ENCODE peak calls at places on chromosome 4, in nine cellular contexts. K is suprapubic skin, I is prostate gland, Y is esophagus muscularis mucosa, A is Panc1, H is transverse colon, E is SK-N-SH, O is spleen, Z is HCT116. M is an unnamed sample. For H3K4me1, the result is how much of the 10 kb centered on the place peaks cover.

GRCh38 chr4:38489924-38490639 is 173.9 kb upstream of the KLF3 start:
- DNase-seq in K (no peak), I (peak), Y (peak), A (no peak), H (peak), E (no peak), O (no peak), Z (no peak), M (peak)

GRCh38 chr4:168884251-168885124 is 125.6 kb downstream of the CBR4 start:
- DNase-seq in K (no peak), I (no peak), Y (no peak), A (no peak), H (no peak), E (no peak), O (no peak), Z (no peak), M (no peak)

GRCh38 chr4:36385951-36386561 is 104.6 kb downstream of the DTHD1 start:
- DNase-seq in K (no peak), I (no peak), Y (no peak), A (no peak), H (peak), E (no peak), O (no peak), Z (no peak), M (no peak)

GRCh38 chr4:140427104-140427918 is at the start of gene CLGN:
- DNase-seq in K (no peak), I (peak), Y (no peak), A (peak), H (peak), E (peak), O (peak), Z (peak), M (peak)

GRCh38 chr4:133775881-133776280 is 425.7 kb downstream of the PABPC4L start:
- DNase-seq in K (no peak), I (no peak), Y (no peak), A (no peak), H (no peak), E (no peak), O (no peak), Z (no peak), M (no peak)

GRCh38 chr4:165909947-165910346 is 36.9 kb downstream of the TLL1 start:
- DNase-seq in K (no peak), I (no peak), Y (no peak), A (no peak), H (no peak), E (no peak), O (no peak), Z (no peak), M (no peak)

GRCh38 chr4:22932326-22932725 is 239.6 kb downstream of the GBA3 start:
- DNase-seq in K (no peak), I (no peak), Y (no peak), A (no peak), H (peak), E (no peak), O (no peak), Z (no peak), M (no peak)

GRCh38 chr4:87848622-87849351 is 16.0 kb downstream of the MEPE start:
- DNase-seq in K (no peak), I (peak), Y (no peak), A (no peak), H (peak), E (peak), O (no peak), Z (peak), M (peak)

GRCh38 chr4:42501624-42502401 is 104.5 kb downstream of the SHISA3 start:
- DNase-seq in K (no peak), I (no peak), Y (no peak), A (no peak), H (no peak), E (no peak), O (no peak), Z (no peak), M (no peak)

GRCh38 chr4:129783596-129783995 is 687.6 kb downstream of the C4orf33 start:
- DNase-seq in K (no peak), I (no peak), Y (no peak), A (no peak), H (no peak), E (no peak), O (no peak), Z (no peak), M (no peak)

GRCh38 chr4:82360298-82361177 is 13.3 kb downstream of the HNRNPD start:
- DNase-seq in K (no peak), I (no peak), Y (no peak), A (no peak), H (no peak), E (peak), O (no peak), Z (no peak), M (no peak)

GRCh38 chr4:56767567-56767966 is 53.9 kb downstream of the SPINK2 start:
- DNase-seq in K (no peak), I (no peak), Y (no peak), A (no peak), H (no peak), E (no peak), O (no peak), Z (no peak), M (no peak)

GRCh38 chr4:47017081-47017480 is 14.3 kb upstream of the GABRB1 start:
- DNase-seq in K (no peak), I (no peak), Y (no peak), A (peak), H (no peak), E (no peak), O (no peak), Z (no peak), M (no peak)

GRCh38 chr4:41169256-41169655 is 45.1 kb downstream of the APBB2 start:
- DNase-seq in K (no peak), I (no peak), Y (no peak), A (no peak), H (no peak), E (no peak), O (no peak), Z (no peak), M (no peak)

GRCh38 chr4:22910200-22910599 is 217.5 kb downstream of the GBA3 start:
- DNase-seq in K (no peak), I (no peak), Y (no peak), A (no peak), H (no peak), E (no peak), O (no peak), Z (no peak), M (no peak)

GRCh38 chr4:115334736-115335411 is 221.5 kb upstream of the NDST4 start:
- DNase-seq in K (no peak), I (no peak), Y (no peak), A (no peak), H (no peak), E (no peak), O (no peak), Z (no peak), M (no peak)

GRCh38 chr4:187811586-187811985 is 184.0 kb upstream of the ZFP42 start:
- DNase-seq in K (no peak), I (no peak), Y (no peak), A (no peak), H (no peak), E (no peak), O (no peak), Z (no peak), M (no peak)

GRCh38 chr4:123995939-123996338 is 599.3 kb downstream of the SPRY1 start:
- DNase-seq in K (no peak), I (no peak), Y (no peak), A (no peak), H (no peak), E (no peak), O (no peak), Z (no peak), M (no peak)

GRCh38 chr4:125368161-125368560 is 53.4 kb downstream of the FAT4 start:
- DNase-seq in K (no peak), I (no peak), Y (no peak), A (no peak), H (no peak), E (peak), O (no peak), Z (no peak), M (no peak)

GRCh38 chr4:28229092-28229491 is 1368.5 kb downstream of the STIM2 start:
- DNase-seq in K (no peak), I (no peak), Y (no peak), A (no peak), H (no peak), E (no peak), O (no peak), Z (no peak), M (no peak)

GRCh38 chr4:150033937-150034336 is 44.3 kb upstream of the DCLK2 start:
- DNase-seq in K (no peak), I (no peak), Y (no peak), A (no peak), H (peak), E (no peak), O (no peak), Z (no peak), M (no peak)

GRCh38 chr4:548976-549375 is 27.1 kb downstream of the TMEM271 start:
- DNase-seq in K (no peak), I (no peak), Y (no peak), A (no peak), H (no peak), E (no peak), O (no peak), Z (no peak), M (no peak)

GRCh38 chr4:181728567-181728966 is 514.6 kb upstream of the TENM3 start:
- DNase-seq in K (no peak), I (no peak), Y (no peak), A (no peak), H (no peak), E (no peak), O (no peak), Z (no peak), M (no peak)

GRCh38 chr4:158768577-158769174 is at the start of gene FNIP2:
- DNase-seq in K (peak), I (peak), Y (peak), A (no peak), H (peak), E (peak), O (peak), Z (peak), M (peak)

GRCh38 chr4:73421708-73422457 is 14.1 kb upstream of the AFP start:
- DNase-seq in K (no peak), I (no peak), Y (no peak), A (no peak), H (no peak), E (no peak), O (no peak), Z (no peak), M (no peak)

GRCh38 chr4:47705326-47705981 is 132.4 kb downstream of the CORIN start:
- DNase-seq in K (no peak), I (no peak), Y (no peak), A (no peak), H (no peak), E (peak), O (no peak), Z (no peak), M (no peak)

GRCh38 chr4:176273741-176274140 is 4.7 kb upstream of the ASB5 start:
- DNase-seq in K (no peak), I (no peak), Y (peak), A (no peak), H (no peak), E (no peak), O (no peak), Z (no peak), M (no peak)

GRCh38 chr4:117331817-117332216 is 246.4 kb upstream of the TRAM1L1 start:
- DNase-seq in K (no peak), I (no peak), Y (no peak), A (no peak), H (no peak), E (no peak), O (no peak), Z (no peak), M (no peak)

GRCh38 chr4:86675548-86675947 is 81.4 kb downstream of the PTPN13 start:
- DNase-seq in K (no peak), I (no peak), Y (no peak), A (no peak), H (no peak), E (no peak), O (no peak), Z (no peak), M (no peak)

GRCh38 chr4:76674995-76675394 is 222.9 kb downstream of the SOWAHB start:
- DNase-seq in K (no peak), I (no peak), Y (no peak), A (no peak), H (no peak), E (no peak), O (no peak), Z (no peak), M (no peak)
- TF ChIP-seq POLR2AphosphoS5 in K (no peak), I (no peak), Y (no peak), A (no peak), H (no peak), E (no peak), O (no peak), Z (no peak), M (no peak)

GRCh38 chr4:15007201-15007600 is 4.9 kb downstream of the CPEB2 start:
- DNase-seq in K (no peak), I (no peak), Y (no peak), A (no peak), H (no peak), E (peak), O (no peak), Z (no peak), M (no peak)

GRCh38 chr4:15012017-15012788 is 9.9 kb downstream of the CPEB2 start:
- DNase-seq in K (no peak), I (no peak), Y (no peak), A (no peak), H (no peak), E (no peak), O (no peak), Z (no peak), M (no peak)

GRCh38 chr4:15013585-15013984 is 11.3 kb downstream of the CPEB2 start:
- DNase-seq in K (no peak), I (no peak), Y (no peak), A (no peak), H (no peak), E (no peak), O (no peak), Z (no peak), M (no peak)

GRCh38 chr4:15011166-15011565 is 8.9 kb downstream of the CPEB2 start:
- DNase-seq in K (no peak), I (no peak), Y (no peak), A (no peak), H (no peak), E (no peak), O (no peak), Z (no peak), M (no peak)

GRCh38 chr4:15010038-15010585 is 7.8 kb downstream of the CPEB2 start:
- DNase-seq in K (no peak), I (no peak), Y (no peak), A (no peak), H (no peak), E (no peak), O (no peak), Z (no peak), M (no peak)
- H3K4me1 ChIP-seq in K (under half), I (under half), Y (half or more), A (under half), H (half or more), E (under half), O (under half), Z (under half), M (half or more)

GRCh38 chr4:6271701-6272465 is 2.2 kb downstream of the WFS1 start:
- DNase-seq in K (no peak), I (peak), Y (no peak), A (no peak), H (peak), E (no peak), O (peak), Z (no peak), M (peak)

GRCh38 chr4:6270691-6271121 is 1.1 kb downstream of the WFS1 start:
- DNase-seq in K (no peak), I (no peak), Y (no peak), A (no peak), H (no peak), E (no peak), O (peak), Z (no peak), M (no peak)

GRCh38 chr4:6269651-6270511 is at the start of gene WFS1:
- DNase-seq in K (peak), I (peak), Y (peak), A (peak), H (peak), E (peak), O (peak), Z (peak), M (peak)

GRCh38 chr4:6272863-6273660 is 3.4 kb downstream of the WFS1 start:
- DNase-seq in K (no peak), I (no peak), Y (no peak), A (peak), H (no peak), E (peak), O (peak), Z (no peak), M (no peak)

GRCh38 chr4:6271206-6271605 is 1.6 kb downstream of the WFS1 start:
- DNase-seq in K (no peak), I (no peak), Y (no peak), A (no peak), H (no peak), E (no peak), O (peak), Z (no peak), M (no peak)
- H3K4me3 ChIP-seq in K (peak), I (no peak), Y (peak), A (peak), H (peak), E (no peak), O (peak), Z (peak), M (peak)

GRCh38 chr4:112234952-112235609 is 3.5 kb downstream of the AP1AR start:
- DNase-seq in K (no peak), I (peak), Y (no peak), A (peak), H (peak), E (peak), O (no peak), Z (peak), M (peak)
- TF ChIP-seq POLR2AphosphoS5 in K (no peak), I (peak), Y (no peak), A (no peak), H (no peak), E (no peak), O (no peak), Z (no peak), M (peak)

GRCh38 chr4:61401771-61402170 is 201.6 kb downstream of the ADGRL3 start:
- DNase-seq in K (no peak), I (no peak), Y (no peak), A (no peak), H (no peak), E (no peak), O (no peak), Z (no peak), M (no peak)

GRCh38 chr4:61400446-61400845 is 200.3 kb downstream of the ADGRL3 start:
- DNase-seq in K (no peak), I (no peak), Y (no peak), A (no peak), H (no peak), E (no peak), O (no peak), Z (no peak), M (no peak)

GRCh38 chr4:61395754-61396153 is 195.6 kb downstream of the ADGRL3 start:
- DNase-seq in K (no peak), I (no peak), Y (no peak), A (no peak), H (no peak), E (no peak), O (no peak), Z (no peak), M (no peak)

GRCh38 chr4:61397174-61397573 is 197.0 kb downstream of the ADGRL3 start:
- DNase-seq in K (no peak), I (no peak), Y (no peak), A (no peak), H (no peak), E (no peak), O (no peak), Z (no peak), M (no peak)
- H3K4me1 ChIP-seq in K (under half), I (under half), Y (under half), A (under half), H (under half), E (under half), O (under half), Z (under half), M (under half)

GRCh38 chr4:163592207-163592606 is 97.7 kb downstream of the TMA16 start:
- DNase-seq in K (no peak), I (no peak), Y (no peak), A (no peak), H (no peak), E (no peak), O (no peak), Z (no peak), M (no peak)
- H3K4me3 ChIP-seq in K (no peak), I (no peak), Y (no peak), A (no peak), H (no peak), E (no peak), O (no peak), Z (no peak), M (no peak)

GRCh38 chr4:147824884-147825283 is 93.0 kb downstream of the ARHGAP10 start:
- DNase-seq in K (no peak), I (no peak), Y (no peak), A (no peak), H (no peak), E (no peak), O (no peak), Z (no peak), M (no peak)

GRCh38 chr4:147823135-147823534 is 91.2 kb downstream of the ARHGAP10 start:
- DNase-seq in K (no peak), I (no peak), Y (no peak), A (no peak), H (no peak), E (no peak), O (no peak), Z (no peak), M (no peak)

GRCh38 chr4:147825451-147826287 is 93.8 kb downstream of the ARHGAP10 start:
- DNase-seq in K (no peak), I (no peak), Y (no peak), A (no peak), H (peak), E (no peak), O (no peak), Z (no peak), M (no peak)

GRCh38 chr4:147826288-147826646 is 94.4 kb downstream of the ARHGAP10 start:
- DNase-seq in K (no peak), I (no peak), Y (no peak), A (no peak), H (no peak), E (no peak), O (no peak), Z (no peak), M (no peak)

DNA sequence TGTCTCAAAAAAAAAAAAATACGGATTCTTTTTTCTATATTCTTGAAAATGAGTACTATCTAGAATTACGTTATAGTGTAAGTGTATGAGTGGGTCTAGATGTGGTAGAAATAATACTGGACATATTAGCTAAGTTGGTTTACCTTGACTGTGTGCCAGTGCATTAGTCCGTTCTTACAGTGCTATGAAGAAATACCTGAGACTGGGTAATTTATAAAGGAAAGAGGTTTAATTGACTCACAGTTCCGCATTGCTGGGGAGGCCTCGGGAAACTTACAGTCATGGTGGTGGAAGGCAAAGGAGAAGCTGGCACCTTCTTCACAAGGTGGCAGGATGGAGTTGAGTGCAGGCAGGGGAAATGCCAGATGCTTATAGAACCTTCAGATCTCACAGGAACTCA is 92.4 kb downstream of the ARHGAP10 start:
- DNase-seq in K (no peak), I (no peak), Y (no peak), A (no peak), H (no peak), E (no peak), O (no peak), Z (no peak), M (no peak)
- TF ChIP-seq POLR2AphosphoS5 in K (no peak), I (no peak), Y (no peak), A (no peak), H (no peak), E (no peak), O (no peak), Z (no peak), M (no peak)

DNA sequence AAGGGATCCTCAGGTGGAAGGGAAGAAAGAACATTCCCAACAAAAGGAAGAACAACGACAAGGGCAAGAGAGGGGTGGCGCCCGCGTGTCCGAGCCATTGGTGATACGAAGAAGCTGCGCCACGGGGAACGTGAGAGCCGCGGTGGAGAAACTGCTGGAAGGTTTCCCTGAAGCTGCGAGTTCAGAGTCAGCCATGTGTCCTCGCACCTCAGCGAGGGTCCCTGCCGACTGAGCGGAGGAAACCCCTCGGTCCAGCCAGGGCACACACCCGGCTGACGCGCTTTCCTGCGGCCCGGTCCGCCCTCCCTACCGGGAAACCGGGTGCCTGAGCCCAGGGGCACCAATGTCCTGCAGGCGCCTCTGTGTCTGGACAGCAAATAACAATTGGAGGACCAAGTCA is 18.0 kb downstream of the IRF2 start:
- DNase-seq in K (no peak), I (no peak), Y (no peak), A (no peak), H (no peak), E (no peak), O (no peak), Z (no peak), M (no peak)
- H3K4me1 ChIP-seq in K (half or more), I (under half), Y (half or more), A (under half), H (half or more), E (under half), O (half or more), Z (under half), M (under half)

M was measured in sigmoid colon.